ENCODE peak calls at places on chromosomes 2 and 18, in four cellular contexts. One of them, this sample, is unnamed.

GRCh38 chr2:48651127-48651526 is 33.5 kb downstream of the GTF2A1L start:
- DNase-seq in spleen: no peak
- DNase-seq in right lobe of liver: no peak
- DNase-seq in CD8-positive, alpha-beta memory T cell: no peak
- DNase-seq in this sample: no peak

GRCh38 chr2:71749671-71750101 is 296.3 kb downstream of the DYSF start:
- DNase-seq in spleen: no peak
- DNase-seq in CD8-positive, alpha-beta memory T cell: no peak
- DNase-seq in right lobe of liver: no peak
- DNase-seq in this sample: no peak

GRCh38 chr2:144510206-144510991 is 9.5 kb downstream of the ZEB2 start:
- DNase-seq in right lobe of liver: no peak
- DNase-seq in spleen: no peak
- DNase-seq in CD8-positive, alpha-beta memory T cell: peak; percentile 81
- DNase-seq in this sample: no peak

GRCh38 chr18:41324020-41324791 is 630.8 kb upstream of the PIK3C3 start:
- DNase-seq in CD8-positive, alpha-beta memory T cell: no peak
- DNase-seq in right lobe of liver: no peak
- DNase-seq in spleen: no peak
- DNase-seq in this sample: no peak

GRCh38 chr2:165239230-165239629 is at the start of gene SCN2A:
- DNase-seq in spleen: no peak
- DNase-seq in right lobe of liver: no peak
- DNase-seq in CD8-positive, alpha-beta memory T cell: no peak
- DNase-seq in this sample: no peak

GRCh38 chr2:142843731-142844130 is 33.7 kb upstream of the KYNU start:
- DNase-seq in right lobe of liver: no peak
- DNase-seq in CD8-positive, alpha-beta memory T cell: no peak
- DNase-seq in spleen: no peak
- DNase-seq in this sample: no peak

GRCh38 chr2:18740428-18740827 is 151.1 kb upstream of the NT5C1B start:
- DNase-seq in CD8-positive, alpha-beta memory T cell: no peak
- DNase-seq in spleen: no peak
- DNase-seq in right lobe of liver: no peak
- DNase-seq in this sample: peak; percentile 79

GRCh38 chr2:203209538-203209937 is 29.3 kb upstream of the CYP20A1 start:
- DNase-seq in CD8-positive, alpha-beta memory T cell: no peak
- DNase-seq in spleen: no peak
- DNase-seq in right lobe of liver: no peak
- DNase-seq in this sample: no peak

GRCh38 chr2:15391771-15392170 is 169.4 kb downstream of the NBAS start:
- DNase-seq in right lobe of liver: no peak
- DNase-seq in CD8-positive, alpha-beta memory T cell: no peak
- DNase-seq in spleen: no peak
- DNase-seq in this sample: no peak

GRCh38 chr2:121052507-121052906 is 232.5 kb downstream of the TFCP2L1 start:
- DNase-seq in CD8-positive, alpha-beta memory T cell: no peak
- DNase-seq in right lobe of liver: no peak
- DNase-seq in spleen: no peak
- DNase-seq in this sample: no peak

GRCh38 chr2:42754021-42754775 is 9.7 kb downstream of the OXER1 start:
- DNase-seq in spleen: peak; percentile 87
- DNase-seq in CD8-positive, alpha-beta memory T cell: no peak
- DNase-seq in right lobe of liver: no peak
- DNase-seq in this sample: no peak

GRCh38 chr18:56563568-56563967 is 74.8 kb downstream of the TXNL1 start:
- DNase-seq in spleen: no peak
- DNase-seq in CD8-positive, alpha-beta memory T cell: no peak
- DNase-seq in right lobe of liver: no peak
- DNase-seq in this sample: no peak

GRCh38 chr2:227420063-227421052 is 32.6 kb upstream of the SCYGR1 start:
- DNase-seq in CD8-positive, alpha-beta memory T cell: no peak
- DNase-seq in spleen: no peak
- DNase-seq in right lobe of liver: no peak
- DNase-seq in this sample: no peak

GRCh38 chr2:238521002-238521401 is 94.3 kb downstream of the ASB1 start:
- DNase-seq in CD8-positive, alpha-beta memory T cell: no peak
- DNase-seq in right lobe of liver: no peak
- DNase-seq in spleen: no peak
- DNase-seq in this sample: no peak

GRCh38 chr18:68769423-68769822 is 28.5 kb upstream of the CCDC102B start:
- DNase-seq in right lobe of liver: no peak
- DNase-seq in CD8-positive, alpha-beta memory T cell: no peak
- DNase-seq in spleen: no peak
- DNase-seq in this sample: peak; percentile 49

GRCh38 chr18:12944724-12945123 is 3.1 kb upstream of the SEH1L start:
- DNase-seq in CD8-positive, alpha-beta memory T cell: no peak
- DNase-seq in right lobe of liver: peak; percentile 74
- DNase-seq in spleen: no peak
- DNase-seq in this sample: peak; percentile 88

GRCh38 chr18:46657115-46657955 is at the start of gene LOXHD1:
- DNase-seq in spleen: peak; percentile 54
- DNase-seq in CD8-positive, alpha-beta memory T cell: no peak
- DNase-seq in right lobe of liver: no peak
- DNase-seq in this sample: no peak

GRCh38 chr2:182587831-182588230 is 128.2 kb upstream of the DNAJC10 start:
- DNase-seq in CD8-positive, alpha-beta memory T cell: no peak
- DNase-seq in right lobe of liver: no peak
- DNase-seq in spleen: no peak
- DNase-seq in this sample: no peak

GRCh38 chr2:112820343-112820742 is 16.2 kb downstream of the IL1B start:
- DNase-seq in right lobe of liver: no peak
- DNase-seq in spleen: no peak
- DNase-seq in CD8-positive, alpha-beta memory T cell: no peak
- DNase-seq in this sample: no peak

GRCh38 chr18:48514786-48515185 is 24.0 kb upstream of the CTIF start:
- DNase-seq in spleen: no peak
- DNase-seq in right lobe of liver: no peak
- DNase-seq in CD8-positive, alpha-beta memory T cell: no peak
- DNase-seq in this sample: no peak

GRCh38 chr18:12000072-12000659 is 18.9 kb downstream of the IMPA2 start:
- DNase-seq in CD8-positive, alpha-beta memory T cell: no peak
- DNase-seq in spleen: no peak
- DNase-seq in right lobe of liver: no peak
- DNase-seq in this sample: no peak

GRCh38 chr18:25052426-25052825 is 299.5 kb downstream of the ZNF521 start:
- DNase-seq in spleen: no peak
- DNase-seq in right lobe of liver: no peak
- DNase-seq in CD8-positive, alpha-beta memory T cell: no peak
- DNase-seq in this sample: no peak

GRCh38 chr2:11336189-11336588 is 8.2 kb downstream of the ROCK2 start:
- DNase-seq in CD8-positive, alpha-beta memory T cell: no peak
- DNase-seq in spleen: no peak
- DNase-seq in right lobe of liver: no peak
- DNase-seq in this sample: no peak

GRCh38 chr2:200438251-200438650 is 71.6 kb downstream of the KCTD18 start:
- DNase-seq in CD8-positive, alpha-beta memory T cell: no peak
- DNase-seq in spleen: no peak
- DNase-seq in right lobe of liver: no peak
- DNase-seq in this sample: no peak

GRCh38 chr18:22545091-22545795 is 127.5 kb upstream of the CTAGE1 start:
- DNase-seq in spleen: no peak
- DNase-seq in CD8-positive, alpha-beta memory T cell: no peak
- DNase-seq in right lobe of liver: no peak
- DNase-seq in this sample: peak; percentile 51

GRCh38 chr2:170929686-170930050 is 615 bp downstream of the GORASP2 start:
- DNase-seq in spleen: peak; percentile 93
- DNase-seq in right lobe of liver: peak; percentile 73
- DNase-seq in CD8-positive, alpha-beta memory T cell: peak; percentile 59
- DNase-seq in this sample: peak; percentile 84

GRCh38 chr2:207428573-207428972 is 101.2 kb upstream of the CREB1 start:
- DNase-seq in CD8-positive, alpha-beta memory T cell: no peak
- DNase-seq in right lobe of liver: no peak
- DNase-seq in spleen: no peak
- DNase-seq in this sample: no peak

GRCh38 chr2:12805032-12805431 is 88.3 kb downstream of the TRIB2 start:
- DNase-seq in right lobe of liver: no peak
- DNase-seq in spleen: no peak
- DNase-seq in CD8-positive, alpha-beta memory T cell: no peak
- DNase-seq in this sample: no peak

GRCh38 chr2:233443511-233444183 is 89.4 kb downstream of the DGKD start:
- DNase-seq in right lobe of liver: peak; percentile 79
- DNase-seq in spleen: peak; percentile 92
- DNase-seq in CD8-positive, alpha-beta memory T cell: peak; percentile 88
- DNase-seq in this sample: peak; percentile 85

GRCh38 chr18:13026583-13027270 is 35.6 kb downstream of the CEP192 start:
- DNase-seq in CD8-positive, alpha-beta memory T cell: no peak
- DNase-seq in spleen: no peak
- DNase-seq in right lobe of liver: no peak
- DNase-seq in this sample: no peak

GRCh38 chr2:167689444-167689843 is 558.0 kb downstream of the STK39 start:
- DNase-seq in CD8-positive, alpha-beta memory T cell: no peak
- DNase-seq in spleen: no peak
- DNase-seq in right lobe of liver: no peak
- DNase-seq in this sample: no peak

GRCh38 chr18:49525981-49526380 is 35.9 kb upstream of the LIPG start:
- DNase-seq in spleen: peak; percentile 13
- DNase-seq in right lobe of liver: no peak
- DNase-seq in CD8-positive, alpha-beta memory T cell: no peak
- DNase-seq in this sample: no peak

GRCh38 chr18:49521251-49521650 is 34.2 kb upstream of the C18orf32 start:
- DNase-seq in spleen: peak; percentile 10
- DNase-seq in CD8-positive, alpha-beta memory T cell: no peak
- DNase-seq in right lobe of liver: no peak
- DNase-seq in this sample: no peak

GRCh38 chr18:49524951-49525350 is 36.9 kb upstream of the LIPG start:
- DNase-seq in CD8-positive, alpha-beta memory T cell: no peak
- DNase-seq in spleen: peak; percentile 43
- DNase-seq in right lobe of liver: no peak
- DNase-seq in this sample: no peak

GRCh38 chr18:49527631-49528327 is 34.1 kb upstream of the LIPG start:
- DNase-seq in spleen: no peak
- DNase-seq in right lobe of liver: no peak
- DNase-seq in CD8-positive, alpha-beta memory T cell: no peak
- DNase-seq in this sample: no peak

DNA sequence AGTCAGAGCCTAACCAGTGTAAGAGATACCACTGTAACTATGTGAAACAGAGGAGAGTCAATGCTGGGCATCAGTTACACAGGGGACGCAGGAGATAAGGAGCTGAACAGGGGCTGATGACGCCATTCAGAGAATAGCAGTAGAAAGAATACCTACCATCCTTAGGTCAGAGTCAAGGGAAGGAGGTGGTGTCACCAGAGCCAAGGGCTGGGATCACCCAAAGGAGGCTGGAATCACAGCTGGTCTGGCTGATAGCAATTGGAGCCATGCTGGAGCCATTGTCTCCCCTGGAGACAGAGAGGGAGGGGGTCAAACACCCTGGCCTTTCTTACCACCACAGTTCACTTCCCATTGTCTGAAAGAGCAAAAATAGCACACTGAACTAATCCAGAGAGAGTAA is 37.3 kb upstream of the C18orf32 start:
- DNase-seq in right lobe of liver: no peak
- DNase-seq in spleen: peak; percentile 13
- DNase-seq in CD8-positive, alpha-beta memory T cell: no peak
- DNase-seq in this sample: no peak
- H3K36me3 ChIP-seq in right lobe of liver: no peaks in the 10 kb centered on the region
- H3K36me3 ChIP-seq in spleen: no peaks in the 10 kb centered on the region
- H3K36me3 ChIP-seq in CD8-positive, alpha-beta memory T cell: no peaks in the 10 kb centered on the region
- H3K36me3 ChIP-seq in this sample: no peaks in the 10 kb centered on the region

DNA sequence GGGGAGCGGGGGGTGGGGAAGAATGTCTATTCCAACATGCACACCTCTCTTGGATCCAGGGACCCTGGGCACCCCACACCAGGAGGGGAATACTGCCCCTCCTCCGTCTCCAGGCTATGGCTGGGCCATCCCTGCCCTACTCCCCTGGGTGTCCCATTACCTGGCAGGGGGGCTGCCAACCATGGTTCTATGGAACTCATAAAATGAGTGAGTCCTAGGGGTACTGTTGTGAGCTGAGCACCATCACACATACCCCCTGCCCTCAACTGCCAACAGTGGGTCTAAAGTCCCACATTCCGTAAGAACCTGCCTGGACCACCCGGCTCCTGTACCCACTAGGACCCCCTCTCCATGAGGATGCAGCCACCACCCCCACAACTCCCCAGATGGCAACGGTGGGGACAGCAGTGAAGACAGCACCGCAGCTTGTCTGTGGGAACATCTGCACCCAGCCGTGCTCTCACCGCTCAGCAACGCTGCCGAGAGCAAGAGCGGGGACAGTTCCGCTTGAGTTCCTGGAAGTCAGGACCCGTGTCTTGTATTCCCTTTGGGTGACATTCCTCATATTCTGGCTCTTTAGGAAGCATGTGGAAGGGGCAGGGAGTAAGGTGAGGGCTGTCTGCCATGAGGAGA is 41.5 kb downstream of the BIN1 start:
- DNase-seq in spleen: no peak
- DNase-seq in CD8-positive, alpha-beta memory T cell: no peak
- DNase-seq in right lobe of liver: no peak
- DNase-seq in this sample: no peak
- H3K4me3 ChIP-seq in spleen: no peak overlapping the region
- H3K4me3 ChIP-seq in CD8-positive, alpha-beta memory T cell: no peak overlapping the region
- H3K4me3 ChIP-seq in right lobe of liver: no peak overlapping the region
- H3K4me3 ChIP-seq in this sample: no peak overlapping the region

GRCh38 chr2:27041708-27042107 is 8.9 kb downstream of the TMEM214 start:
- DNase-seq in right lobe of liver: no peak
- DNase-seq in CD8-positive, alpha-beta memory T cell: no peak
- DNase-seq in spleen: no peak
- DNase-seq in this sample: no peak
- H3K36me3 ChIP-seq in right lobe of liver: peaks cover 51% of the 10 kb centered on the region
- H3K36me3 ChIP-seq in CD8-positive, alpha-beta memory T cell: peaks cover 40% of the 10 kb centered on the region
- H3K36me3 ChIP-seq in spleen: peaks cover 46% of the 10 kb centered on the region
- H3K36me3 ChIP-seq in this sample: no peaks in the 10 kb centered on the region

GRCh38 chr2:173048901-173049661 is 26.6 kb upstream of the MAP3K20 start:
- DNase-seq in CD8-positive, alpha-beta memory T cell: no peak
- DNase-seq in spleen: no peak
- DNase-seq in right lobe of liver: peak; percentile 63
- DNase-seq in this sample: peak; percentile 85

GRCh38 chr2:173051463-173051862 is 24.2 kb upstream of the MAP3K20 start:
- DNase-seq in right lobe of liver: no peak
- DNase-seq in CD8-positive, alpha-beta memory T cell: no peak
- DNase-seq in spleen: no peak
- DNase-seq in this sample: no peak

GRCh38 chr2:173050684-173051083 is 25.0 kb upstream of the MAP3K20 start:
- DNase-seq in right lobe of liver: no peak
- DNase-seq in CD8-positive, alpha-beta memory T cell: no peak
- DNase-seq in spleen: no peak
- DNase-seq in this sample: no peak

GRCh38 chr2:173048530-173048900 is 27.1 kb upstream of the MAP3K20 start:
- DNase-seq in right lobe of liver: no peak
- DNase-seq in CD8-positive, alpha-beta memory T cell: no peak
- DNase-seq in spleen: no peak
- DNase-seq in this sample: no peak

DNA sequence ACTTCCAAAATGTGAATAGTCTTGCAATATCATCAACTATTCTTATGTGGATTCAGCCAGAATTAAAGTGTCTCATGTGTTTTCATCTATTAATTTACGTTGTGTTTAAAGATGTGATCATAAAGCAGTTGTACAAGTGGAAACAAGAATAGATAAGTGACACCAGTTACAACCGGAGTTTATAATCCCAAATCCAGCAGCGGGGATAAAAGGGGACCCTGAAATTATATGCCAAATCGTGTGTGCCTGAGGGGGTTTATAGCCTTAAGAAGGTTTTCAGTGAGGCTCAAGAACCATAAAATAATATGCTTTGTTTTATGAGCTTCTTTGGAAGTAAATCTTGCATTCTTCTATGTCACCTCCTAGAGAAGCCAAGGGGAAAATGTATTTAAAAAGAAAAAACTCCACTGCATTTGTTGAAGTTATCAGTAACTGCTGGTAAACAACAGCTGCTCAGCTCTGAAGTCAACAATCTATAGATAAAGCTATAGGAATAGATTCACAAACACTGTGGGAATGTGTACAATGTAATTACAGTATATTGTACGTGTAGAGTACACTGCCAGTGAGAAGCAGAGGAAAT is 25.8 kb upstream of the MAP3K20 start:
- DNase-seq in CD8-positive, alpha-beta memory T cell: no peak
- DNase-seq in spleen: no peak
- DNase-seq in right lobe of liver: no peak
- DNase-seq in this sample: no peak
- H3K4me3 ChIP-seq in CD8-positive, alpha-beta memory T cell: no peak overlapping the region
- H3K4me3 ChIP-seq in spleen: no peak overlapping the region
- H3K4me3 ChIP-seq in right lobe of liver: no peak overlapping the region
- H3K4me3 ChIP-seq in this sample: no peak overlapping the region

This sample was measured in aorta.